ENCODE peak calls at places on chromosomes 1 and 21, in six cellular contexts. B is endodermal cell, Y is AG09309, T is lower leg skin, O is body of pancreas, K is stomach. G is an unnamed sample.

GRCh38 chr1:232404227-232404626 is 225.7 kb downstream of the SIPA1L2 start:
- DNase-seq in B (no peak), Y (no peak), T (no peak), O (no peak), K (no peak), G (no peak)

GRCh38 chr1:43932786-43933385 is 715 bp upstream of the ARTN start:
- DNase-seq in B (no peak), Y (no peak), T (no peak), O (no peak), K (no peak), G (no peak)

GRCh38 chr1:187999973-188000372 is 1171.2 kb downstream of the PLA2G4A start:
- DNase-seq in B (no peak), Y (no peak), T (no peak), O (no peak), K (no peak), G (no peak)

GRCh38 chr1:66137235-66137634 is 344.5 kb downstream of the PDE4B start:
- DNase-seq in B (no peak), Y (peak), T (no peak), O (no peak), K (no peak), G (no peak)

GRCh38 chr1:201517631-201518030 is 10.7 kb upstream of the CSRP1 start:
- DNase-seq in B (no peak), Y (no peak), T (no peak), O (no peak), K (no peak), G (no peak)

GRCh38 chr1:31651766-31652165 is 7.1 kb upstream of the PEF1 start:
- DNase-seq in B (no peak), Y (no peak), T (no peak), O (no peak), K (no peak), G (no peak)

GRCh38 chr1:169974067-169974466 is 80.4 kb upstream of the SCYL3 start:
- DNase-seq in B (no peak), Y (no peak), T (no peak), O (no peak), K (no peak), G (no peak)

GRCh38 chr1:10848109-10848684 is 51.8 kb upstream of the CASZ1 start:
- DNase-seq in B (no peak), Y (no peak), T (no peak), O (no peak), K (peak), G (no peak)

GRCh38 chr1:44031900-44032817 is 897 bp upstream of the SLC6A9 start:
- DNase-seq in B (no peak), Y (no peak), T (no peak), O (peak), K (peak), G (no peak)

GRCh38 chr1:162996261-162996660 is 72.9 kb upstream of the RGS4 start:
- DNase-seq in B (no peak), Y (no peak), T (no peak), O (no peak), K (no peak), G (no peak)

GRCh38 chr1:182389619-182390047 is 2.0 kb downstream of the GLUL start:
- DNase-seq in B (no peak), Y (no peak), T (no peak), O (peak), K (no peak), G (peak)

GRCh38 chr1:89833183-89834077 is 12.6 kb downstream of the LRRC8D start:
- DNase-seq in B (no peak), Y (no peak), T (no peak), O (peak), K (no peak), G (no peak)

GRCh38 chr1:174642393-174642792 is 194.6 kb downstream of the GPR52 start:
- DNase-seq in B (no peak), Y (no peak), T (no peak), O (no peak), K (no peak), G (no peak)

GRCh38 chr1:19450811-19451564 is 34.4 kb downstream of the CAPZB start:
- DNase-seq in B (no peak), Y (peak), T (peak), O (peak), K (no peak), G (no peak)

GRCh38 chr1:232571523-232571922 is 58.4 kb downstream of the SIPA1L2 start:
- DNase-seq in B (no peak), Y (no peak), T (no peak), O (no peak), K (no peak), G (peak)

GRCh38 chr1:56631901-56632300 is 13.2 kb upstream of the PRKAA2 start:
- DNase-seq in B (no peak), Y (no peak), T (no peak), O (no peak), K (no peak), G (no peak)

GRCh38 chr1:225388372-225388771 is 39.5 kb downstream of the LBR start:
- DNase-seq in B (no peak), Y (no peak), T (no peak), O (no peak), K (no peak), G (no peak)

DNA sequence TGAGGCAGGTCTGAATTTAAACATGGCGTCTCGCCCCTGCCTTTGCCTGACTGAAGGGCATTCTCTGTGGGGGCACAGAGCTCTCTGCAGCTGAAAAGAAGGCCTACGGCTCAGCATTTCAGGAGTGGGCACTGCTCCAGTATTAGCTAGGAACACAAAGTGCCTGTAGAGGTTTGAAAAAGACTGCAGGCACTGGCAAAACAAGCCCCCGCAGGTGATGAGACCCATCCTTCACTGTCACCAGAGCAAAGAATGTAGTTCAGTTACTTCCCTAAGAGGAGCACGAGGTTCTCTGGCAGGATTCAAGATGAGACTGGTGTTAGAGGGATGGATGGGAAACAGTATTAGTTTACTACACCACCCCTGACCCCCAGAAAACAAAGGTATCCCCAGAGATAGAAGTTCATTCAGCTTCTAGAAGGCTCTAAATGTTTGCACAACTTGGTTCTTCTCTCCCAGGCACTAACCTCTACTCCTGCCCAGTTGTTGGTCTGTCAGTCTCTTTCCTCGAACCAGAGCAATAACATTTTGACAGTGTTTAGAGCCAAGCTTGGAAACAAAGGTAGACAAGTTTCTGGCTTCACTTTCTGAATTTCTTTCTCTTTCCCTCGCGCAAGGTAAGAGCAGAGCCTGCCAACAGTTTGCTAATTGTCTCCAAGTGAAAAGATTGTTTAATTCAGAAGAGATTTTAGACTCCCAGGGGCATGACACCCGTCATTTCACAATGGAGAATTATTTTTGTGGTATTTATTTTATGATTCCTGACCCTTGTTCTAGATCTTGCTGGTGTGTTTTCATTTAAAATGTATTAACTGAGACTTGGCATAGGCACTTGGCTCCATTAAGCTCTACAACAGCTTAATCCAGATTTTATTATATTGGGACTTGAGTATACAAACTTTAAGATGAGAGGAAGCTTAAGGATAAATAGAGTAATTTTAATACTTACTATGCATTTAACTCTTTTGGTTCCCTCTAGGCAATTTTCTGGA is 101.7 kb upstream of the KCNE2 start:
- DNase-seq in B (no peak), Y (no peak), T (no peak), O (no peak), K (no peak), G (no peak)
- H3K4me3 ChIP-seq in B (no peak), Y (no peak), T (no peak), O (no peak), K (no peak), G (no peak)

GRCh38 chr1:166166400-166166699 is 451 bp downstream of the FAM78B start:
- DNase-seq in B (no peak), Y (no peak), T (no peak), O (no peak), K (no peak), G (no peak)

GRCh38 chr1:166166701-166167394 is at the start of gene FAM78B:
- DNase-seq in B (peak), Y (no peak), T (peak), O (peak), K (peak), G (peak)

GRCh38 chr1:166164646-166164994 is 2.2 kb downstream of the FAM78B start:
- DNase-seq in B (no peak), Y (no peak), T (no peak), O (no peak), K (no peak), G (no peak)

GRCh38 chr1:166165661-166166399 is 971 bp downstream of the FAM78B start:
- DNase-seq in B (peak), Y (no peak), T (no peak), O (peak), K (no peak), G (no peak)

DNA sequence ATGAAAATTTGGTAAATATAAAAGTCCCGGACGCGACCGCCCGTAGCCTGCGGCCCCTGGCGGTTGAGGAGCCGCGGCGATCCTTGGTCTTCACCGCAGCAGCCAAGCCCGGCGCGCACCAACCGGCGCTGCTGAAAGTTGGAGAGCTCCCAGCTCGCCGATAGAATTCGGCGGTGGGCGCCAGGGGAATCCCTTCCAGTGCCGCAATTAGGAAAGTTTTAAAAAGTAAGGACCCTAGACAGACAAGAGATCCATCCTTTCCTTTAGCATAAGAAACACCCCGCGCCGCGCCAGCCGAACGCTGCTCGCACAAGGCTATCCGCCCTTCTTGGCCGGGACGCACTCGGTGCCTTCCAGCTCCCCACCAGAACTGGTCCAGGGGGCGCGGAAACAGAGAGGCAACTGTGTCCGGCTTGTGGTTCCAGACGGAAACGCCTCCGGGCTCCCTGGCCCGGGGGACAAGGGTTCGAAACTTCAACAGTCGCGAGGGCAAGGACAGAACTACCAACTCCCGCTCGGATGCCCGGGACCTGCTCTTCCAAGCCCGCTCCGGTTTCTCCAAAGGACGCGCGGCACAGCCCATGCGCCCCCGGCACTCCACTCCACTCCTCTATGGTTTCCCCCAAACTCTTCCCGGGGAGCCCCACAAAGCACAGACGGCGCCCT is 1.7 kb downstream of the FAM78B start:
- DNase-seq in B (peak), Y (no peak), T (peak), O (peak), K (peak), G (peak)
- TF ChIP-seq CTCF in B (peak), Y (peak), T (no peak), O (peak), K (peak), G (peak)

GRCh38 chr1:39854738-39855137 is 28.6 kb downstream of the TRIT1 start:
- DNase-seq in B (no peak), Y (no peak), T (no peak), O (no peak), K (no peak), G (no peak)
- H3K4me3 ChIP-seq in B (no peak), Y (no peak), T (no peak), O (no peak), K (no peak), G (no peak)

DNA sequence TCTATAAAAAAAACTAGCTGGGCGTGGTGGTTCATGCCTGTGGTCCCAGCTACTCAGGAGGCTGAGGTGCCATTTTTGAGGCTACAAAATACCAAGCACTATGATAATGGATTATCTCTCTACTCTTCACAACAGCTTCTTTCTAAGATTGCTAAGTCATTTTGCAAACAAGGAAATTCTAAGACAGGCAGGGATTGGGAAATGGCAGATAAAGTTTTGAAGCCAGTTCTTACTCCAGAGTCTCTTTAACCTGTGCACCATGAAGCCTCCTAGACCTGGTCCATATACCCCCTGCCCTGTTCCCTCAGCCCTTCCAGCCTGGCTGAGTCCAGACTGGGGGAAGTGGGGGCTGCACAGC is 39.5 kb upstream of the DMBX1 start:
- DNase-seq in B (no peak), Y (no peak), T (no peak), O (no peak), K (no peak), G (no peak)
- TF ChIP-seq CTCF in B (no peak), Y (no peak), T (no peak), O (no peak), K (no peak), G (no peak)

DNA sequence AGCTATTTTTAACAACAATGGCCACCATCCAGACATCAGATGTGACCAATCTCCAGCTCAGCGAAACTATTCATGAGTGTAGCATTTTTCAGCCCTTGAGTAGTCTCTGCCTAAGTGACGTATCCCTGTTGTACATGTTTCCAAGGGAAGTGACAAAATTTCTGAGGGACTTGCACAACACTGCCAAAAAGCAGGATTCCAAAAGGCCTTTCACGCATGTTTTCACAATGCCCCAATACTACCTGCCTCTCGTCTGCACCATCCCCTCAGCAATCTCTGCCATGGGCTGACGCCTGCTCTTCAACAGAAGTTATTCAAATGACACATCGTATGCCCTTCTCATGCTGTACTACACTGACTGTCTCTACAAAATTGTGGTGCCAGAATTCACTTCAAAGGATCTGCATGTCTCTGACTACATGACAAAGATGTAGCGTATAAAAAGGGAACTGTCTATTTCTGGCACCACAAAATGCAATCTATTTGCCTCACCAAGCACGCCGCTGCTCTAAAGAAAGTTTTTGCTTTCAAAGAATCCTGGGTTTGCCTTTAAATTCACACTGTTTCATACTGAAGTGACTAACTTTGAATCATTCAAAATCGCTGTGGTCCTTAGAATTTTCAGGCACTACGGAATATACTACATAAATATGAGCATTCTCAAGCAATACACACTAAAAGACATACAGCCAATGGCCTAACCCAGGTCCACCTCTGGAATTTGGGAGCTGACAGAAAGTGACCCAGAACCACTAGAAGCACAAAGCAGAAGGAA is 32.9 kb downstream of the JAK1 start:
- DNase-seq in B (no peak), Y (peak), T (peak), O (no peak), K (no peak), G (no peak)
- H3K4me3 ChIP-seq in B (no peak), Y (peak), T (no peak), O (no peak), K (no peak), G (no peak)

GRCh38 chr1:197922070-197922390 is 4.9 kb downstream of the LHX9 start:
- DNase-seq in B (no peak), Y (no peak), T (no peak), O (no peak), K (no peak), G (no peak)

GRCh38 chr1:197923013-197923412 is 5.8 kb downstream of the LHX9 start:
- DNase-seq in B (no peak), Y (no peak), T (no peak), O (no peak), K (no peak), G (no peak)

GRCh38 chr1:197920345-197921117 is 3.4 kb downstream of the LHX9 start:
- DNase-seq in B (peak), Y (no peak), T (no peak), O (no peak), K (no peak), G (no peak)

GRCh38 chr1:197919523-197920301 is 2.5 kb downstream of the LHX9 start:
- DNase-seq in B (peak), Y (no peak), T (no peak), O (no peak), K (no peak), G (no peak)

DNA sequence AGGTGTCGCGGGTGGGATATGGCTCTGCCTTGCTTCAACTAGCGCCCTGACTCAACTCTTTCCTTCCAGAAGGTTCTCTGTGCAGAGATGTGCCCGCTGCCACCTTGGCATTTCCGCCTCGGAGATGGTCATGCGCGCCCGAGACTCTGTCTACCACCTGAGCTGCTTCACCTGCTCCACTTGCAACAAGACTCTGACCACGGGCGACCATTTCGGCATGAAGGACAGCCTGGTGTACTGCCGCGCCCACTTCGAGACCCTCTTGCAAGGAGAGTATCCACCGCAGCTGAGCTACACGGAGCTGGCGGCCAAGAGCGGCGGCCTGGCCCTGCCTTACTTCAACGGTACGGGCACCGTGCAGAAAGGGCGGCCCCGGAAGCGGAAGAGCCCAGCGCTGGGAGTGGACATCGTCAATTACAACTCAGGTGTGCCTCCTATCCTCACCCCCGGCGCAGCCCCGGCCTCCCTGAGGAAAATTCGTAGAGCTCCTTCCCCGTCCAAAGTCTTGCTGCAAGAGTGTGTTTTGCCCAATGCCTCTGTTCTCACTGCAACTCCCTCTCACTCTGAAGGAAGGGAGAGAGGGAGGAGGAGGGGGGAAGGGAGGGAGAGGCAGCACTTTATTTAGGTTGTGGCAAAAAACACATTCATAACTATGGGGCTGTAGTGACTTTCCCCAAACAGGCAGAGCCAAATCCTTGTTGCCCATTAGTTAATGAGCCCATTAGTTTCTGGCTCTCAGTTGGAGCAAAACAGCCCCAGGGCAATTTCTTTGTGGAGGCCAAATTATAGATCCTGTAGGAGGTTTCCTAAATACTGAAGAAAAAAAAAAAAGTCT is 4.3 kb downstream of the LHX9 start:
- DNase-seq in B (peak), Y (no peak), T (no peak), O (no peak), K (no peak), G (no peak)
- TF ChIP-seq CTCF in B (no peak), Y (no peak), T (no peak), O (no peak), K (no peak), G (no peak)

GRCh38 chr1:151989131-151989868 is 4.4 kb downstream of the S100A10 start:
- DNase-seq in B (no peak), Y (no peak), T (peak), O (peak), K (peak), G (no peak)
- H3K4me3 ChIP-seq in B (peak), Y (no peak), T (peak), O (no peak), K (no peak), G (no peak)

GRCh38 chr1:48123647-48124046 is 98.9 kb upstream of the SLC5A9 start:
- DNase-seq in B (no peak), Y (no peak), T (no peak), O (no peak), K (no peak), G (no peak)
- TF ChIP-seq CTCF in B (peak), Y (no peak), T (no peak), O (no peak), K (no peak), G (no peak)

GRCh38 chr1:204356997-204357396 is 2.7 kb downstream of the PLEKHA6 start:
- DNase-seq in B (no peak), Y (no peak), T (no peak), O (no peak), K (no peak), G (no peak)
- H3K4me3 ChIP-seq in B (no peak), Y (no peak), T (no peak), O (no peak), K (no peak), G (no peak)

G was measured in GM12865.